ENCODE peak calls at places on chromosome 16, in four cellular contexts. H is H1, E is K562, M is HepG2. I is an unnamed sample.

GRCh38 chr16:52435573-52435972 is 111.4 kb downstream of the TOX3 start:
- DNase-seq in H (no peak), E (no peak), M (no peak), I (no peak)

GRCh38 chr16:66872927-66873684 is 7.2 kb upstream of the PDP2 start:
- DNase-seq in H (peak), E (peak), M (peak), I (peak)

GRCh38 chr16:88561485-88562369 is 8.5 kb upstream of the ZC3H18 start:
- DNase-seq in H (peak), E (peak), M (no peak), I (no peak)

GRCh38 chr16:62954144-62955032 is 918.1 kb upstream of the CDH8 start:
- DNase-seq in H (no peak), E (no peak), M (no peak), I (no peak)

GRCh38 chr16:69072640-69072974 is 32.8 kb upstream of the HAS3 start:
- DNase-seq in H (no peak), E (no peak), M (no peak), I (no peak)

GRCh38 chr16:9219811-9220210 is 128.4 kb downstream of the HAPSTR1 start:
- DNase-seq in H (no peak), E (no peak), M (no peak), I (no peak)

GRCh38 chr16:70430667-70431536 is 8.0 kb downstream of the ST3GAL2 start:
- DNase-seq in H (no peak), E (peak), M (peak), I (peak)

GRCh38 chr16:4370570-4371480 is 823 bp upstream of the VASN start:
- DNase-seq in H (no peak), E (peak), M (peak), I (no peak)

GRCh38 chr16:58025351-58026138 is at the start of gene MMP15:
- DNase-seq in H (peak), E (peak), M (peak), I (no peak)

GRCh38 chr16:60945225-60945624 is 1091.0 kb downstream of the CDH8 start:
- DNase-seq in H (peak), E (peak), M (peak), I (no peak)

GRCh38 chr16:18803569-18804462 is 2.5 kb upstream of the ARL6IP1 start:
- DNase-seq in H (no peak), E (peak), M (no peak), I (no peak)

GRCh38 chr16:919658-920631 is 50.8 kb downstream of the LMF1 start:
- DNase-seq in H (no peak), E (no peak), M (no peak), I (no peak)

GRCh38 chr16:9134306-9134705 is 42.9 kb downstream of the HAPSTR1 start:
- DNase-seq in H (no peak), E (no peak), M (no peak), I (no peak)

GRCh38 chr16:68778551-68779231 is 41.6 kb downstream of the CDH1 start:
- DNase-seq in H (no peak), E (peak), M (no peak), I (no peak)

GRCh38 chr16:76241735-76242134 is 35.5 kb upstream of the CNTNAP4 start:
- DNase-seq in H (no peak), E (no peak), M (no peak), I (no peak)

GRCh38 chr16:569445-570254 is at the start of gene PIGQ:
- DNase-seq in H (peak), E (peak), M (peak), I (no peak)

GRCh38 chr16:88911148-88911945 is 44.9 kb upstream of the PABPN1L start:
- DNase-seq in H (no peak), E (no peak), M (no peak), I (no peak)

DNA sequence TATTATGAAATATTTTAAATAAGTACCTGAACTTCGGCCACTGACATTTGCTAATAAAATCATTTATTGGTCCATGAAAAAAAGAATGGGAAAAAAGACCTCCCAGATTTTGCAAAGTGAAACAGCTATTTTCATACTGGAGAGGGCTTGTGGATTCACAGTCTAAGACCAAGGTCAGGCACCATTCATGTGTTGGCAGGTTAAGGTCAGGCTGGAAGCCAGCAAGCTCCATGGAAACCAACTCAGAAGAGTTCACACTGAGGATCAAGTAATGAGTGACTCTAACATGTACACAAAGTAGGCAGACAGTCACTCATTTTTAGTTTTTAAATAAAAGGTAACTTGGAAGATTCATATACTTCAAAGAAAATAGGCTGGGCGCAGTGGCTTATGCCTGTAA is 3.4 kb downstream of the DNAJA2 start:
- DNase-seq in H (no peak), E (no peak), M (peak), I (no peak)
- TF ChIP-seq HDAC6 in H (no peak), E (no peak), M (no peak), I (no peak)

GRCh38 chr16:83356266-83356665 is 451.5 kb upstream of the HSBP1 start:
- DNase-seq in H (no peak), E (peak), M (peak), I (no peak)

GRCh38 chr16:83354015-83354414 is 453.8 kb upstream of the HSBP1 start:
- DNase-seq in H (no peak), E (no peak), M (no peak), I (no peak)

GRCh38 chr16:83353241-83353640 is 454.5 kb upstream of the HSBP1 start:
- DNase-seq in H (no peak), E (no peak), M (no peak), I (no peak)

GRCh38 chr16:83356986-83357385 is 450.8 kb upstream of the HSBP1 start:
- DNase-seq in H (no peak), E (no peak), M (no peak), I (no peak)

GRCh38 chr16:83355570-83356218 is 452.1 kb upstream of the HSBP1 start:
- DNase-seq in H (no peak), E (no peak), M (no peak), I (no peak)
- TF ChIP-seq HDAC6 in H (no peak), E (no peak), M (no peak), I (no peak)

DNA sequence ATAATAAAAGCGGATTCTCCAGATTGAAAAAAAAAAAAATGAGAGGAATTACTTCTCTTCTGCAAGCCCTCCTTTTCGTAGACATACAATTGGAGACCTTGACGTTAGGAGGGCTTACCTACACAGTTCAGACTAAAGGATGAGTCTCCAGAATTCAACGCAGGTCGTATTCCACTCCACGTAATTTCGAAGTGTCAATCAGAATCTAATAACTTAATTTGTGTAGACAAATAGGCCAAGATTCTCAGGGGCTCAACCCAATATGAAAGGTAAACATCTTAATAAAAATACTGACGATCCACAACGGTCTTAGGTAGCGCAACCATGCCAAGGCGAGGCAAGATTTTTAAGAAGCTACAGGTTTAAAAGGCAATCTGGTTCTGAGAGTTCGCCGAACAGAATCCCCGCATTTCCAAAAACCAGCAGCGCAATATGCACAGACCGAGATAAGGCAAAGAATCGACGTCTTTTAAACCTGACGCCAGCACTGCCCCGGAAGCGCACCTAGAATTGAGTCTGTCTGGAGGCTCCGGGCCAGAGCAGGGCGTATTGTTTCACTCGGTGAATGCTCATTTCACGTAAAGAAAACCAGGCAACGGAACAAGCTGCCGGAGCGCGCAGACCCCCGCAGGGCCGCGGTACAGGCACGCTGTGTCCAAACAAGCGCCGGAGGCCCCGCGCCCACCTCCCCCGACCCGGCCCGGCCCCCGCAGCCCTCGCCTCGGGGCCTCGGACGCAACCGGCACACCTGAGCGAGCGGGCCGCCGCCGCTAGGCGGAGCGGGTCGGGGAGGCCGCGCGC is 623 bp downstream of the MBTPS1 start:
- DNase-seq in H (no peak), E (peak), M (peak), I (no peak)
- TF ChIP-seq HDAC6 in H (no peak), E (no peak), M (no peak), I (no peak)

DNA sequence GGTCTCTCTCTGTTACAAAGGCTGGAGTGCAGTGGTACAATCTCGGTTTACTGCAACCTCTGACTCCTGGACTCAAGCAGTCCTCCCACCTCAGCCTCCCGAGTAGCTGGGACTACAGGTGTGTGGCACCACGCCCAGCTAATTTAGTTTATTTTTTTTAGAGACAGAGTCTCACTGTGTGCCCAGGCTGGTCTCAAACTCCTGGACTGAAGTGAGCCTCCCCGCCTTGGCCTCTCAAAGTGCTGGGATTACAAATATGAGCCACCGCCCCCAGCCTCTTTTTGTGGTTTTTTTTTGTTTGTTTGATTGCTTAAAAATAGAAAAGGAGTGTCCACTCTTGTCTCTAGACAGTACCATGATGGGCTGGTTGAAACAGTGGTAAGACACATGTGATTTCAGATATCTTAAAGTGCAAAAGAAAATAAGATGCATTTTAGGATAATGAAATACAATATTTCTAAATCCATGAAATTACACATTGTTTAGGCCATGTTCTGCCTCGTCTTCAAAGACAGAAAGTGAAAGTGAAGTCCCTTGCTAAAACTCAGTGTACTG is 27.4 kb downstream of the KIAA0513 start:
- DNase-seq in H (no peak), E (no peak), M (no peak), I (no peak)
- TF ChIP-seq HDAC6 in H (no peak), E (no peak), M (no peak), I (no peak)

DNA sequence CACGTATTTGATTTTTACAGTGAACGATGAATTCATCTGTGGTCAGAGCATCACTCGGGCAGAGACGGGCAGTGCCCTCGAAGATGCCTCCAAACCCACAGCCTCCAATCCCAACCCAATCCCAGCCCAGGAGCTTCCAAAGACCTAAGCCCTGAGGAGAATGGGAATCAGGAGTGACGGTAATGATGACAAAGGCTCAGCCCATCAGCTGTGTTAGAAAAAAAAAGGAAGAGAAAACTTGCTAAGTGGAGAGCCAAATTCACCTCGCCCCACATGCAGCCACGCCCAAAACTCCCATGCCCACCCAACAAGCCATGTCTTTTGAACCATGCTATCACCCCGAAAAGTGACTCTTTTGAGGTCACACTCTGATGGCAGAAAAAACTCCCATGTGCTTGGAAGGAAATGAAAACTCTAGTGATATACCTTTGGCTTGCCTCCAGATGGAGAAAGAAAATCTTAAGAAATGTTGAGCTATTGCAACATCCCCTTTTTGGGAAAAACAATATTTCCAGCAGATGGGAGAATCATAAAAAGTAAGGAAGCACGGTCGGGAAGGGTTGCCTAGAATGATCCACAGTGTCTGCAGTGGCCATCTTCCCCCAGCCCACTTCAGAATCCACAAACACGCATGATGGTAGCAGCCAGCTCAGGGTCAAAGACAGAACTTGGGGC is 37.7 kb downstream of the XYLT1 start:
- DNase-seq in H (no peak), E (no peak), M (no peak), I (no peak)
- TF ChIP-seq HDAC6 in H (no peak), E (no peak), M (no peak), I (no peak)

GRCh38 chr16:80900593-80900954 is 96.2 kb upstream of the CDYL2 start:
- DNase-seq in H (no peak), E (no peak), M (no peak), I (no peak)

GRCh38 chr16:80903616-80904015 is 99.2 kb upstream of the CDYL2 start:
- DNase-seq in H (no peak), E (no peak), M (no peak), I (no peak)

GRCh38 chr16:80896778-80897177 is 92.4 kb upstream of the CDYL2 start:
- DNase-seq in H (peak), E (no peak), M (no peak), I (no peak)

GRCh38 chr16:80899804-80900592 is 95.6 kb upstream of the CDYL2 start:
- DNase-seq in H (peak), E (peak), M (peak), I (no peak)

GRCh38 chr16:80902306-80903154 is 98.1 kb upstream of the CDYL2 start:
- DNase-seq in H (no peak), E (no peak), M (no peak), I (no peak)
- TF ChIP-seq HDAC6 in H (no peak), E (no peak), M (no peak), I (no peak)

I was measured in GM12878.